ENCODE peak calls at places on chromosomes 12 and 14, in nine cellular contexts. C is coronary artery, N is AG04450, T is GM18507, R is smooth muscle cell of the brain vasculature, J is OCI-LY7, X is EH, U is mesendoderm, Y is vagina. P is an unnamed sample.

GRCh38 chr12:123478069-123478468 is 20.1 kb downstream of the SNRNP35 start:
- DNase-seq in Y (no peak), T (no peak), R (no peak), X (no peak), N (no peak), C (no peak), U (no peak), J (no peak), P (no peak)

GRCh38 chr12:1126089-1126488 is 135.1 kb downstream of the ERC1 start:
- DNase-seq in R (no peak), X (no peak), Y (no peak), T (peak), U (no peak), J (no peak), N (no peak), C (no peak), P (no peak)

GRCh38 chr12:2785017-2785416 is 9.8 kb upstream of the FKBP4 start:
- DNase-seq in T (no peak), Y (no peak), N (no peak), R (no peak), U (no peak), X (no peak), C (no peak), J (no peak), P (no peak)

GRCh38 chr12:1993341-1993740 is 10.9 kb downstream of the DCP1B start:
- DNase-seq in N (peak), C (no peak), Y (no peak), R (no peak), T (no peak), J (no peak), X (peak), U (no peak), P (peak)

GRCh38 chr12:64650762-64651161 is 40.5 kb downstream of the RASSF3 start:
- DNase-seq in R (no peak), T (no peak), X (peak), C (no peak), N (no peak), J (no peak), Y (no peak), U (no peak), P (no peak)

GRCh38 chr12:5904969-5905368 is 40.1 kb downstream of the ANO2 start:
- DNase-seq in C (no peak), T (no peak), J (no peak), Y (peak), R (no peak), X (no peak), U (no peak), N (no peak), P (no peak)

GRCh38 chr12:132720606-132721005 is 10.0 kb downstream of the PGAM5 start:
- DNase-seq in R (no peak), X (no peak), Y (no peak), N (no peak), U (no peak), C (no peak), J (no peak), T (no peak), P (no peak)

GRCh38 chr14:75011356-75012097 is 8.8 kb downstream of the EIF2B2 start:
- DNase-seq in U (no peak), Y (no peak), J (no peak), X (peak), T (no peak), N (no peak), R (no peak), C (no peak), P (peak)

GRCh38 chr12:88578821-88579518 is 1.3 kb downstream of the KITLG start:
- DNase-seq in N (no peak), T (no peak), R (no peak), C (no peak), X (peak), J (no peak), U (peak), Y (no peak), P (peak)

GRCh38 chr12:106082216-106083175 is 56.3 kb downstream of the NUAK1 start:
- DNase-seq in Y (no peak), N (no peak), J (no peak), T (no peak), C (no peak), R (peak), X (peak), U (no peak), P (peak)

GRCh38 chr14:36009643-36010042 is 166.9 kb downstream of the PTCSC3 start:
- DNase-seq in U (no peak), X (no peak), R (no peak), T (no peak), N (no peak), Y (no peak), C (no peak), J (no peak), P (no peak)

GRCh38 chr12:53744730-53745129 is 7.0 kb downstream of the CISTR start:
- DNase-seq in N (no peak), Y (no peak), C (no peak), J (no peak), U (no peak), R (no peak), X (no peak), T (no peak), P (no peak)

GRCh38 chr12:69660164-69660863 is 38.8 kb downstream of the BEST3 start:
- DNase-seq in C (no peak), U (no peak), T (no peak), R (no peak), Y (no peak), J (no peak), X (no peak), N (no peak), P (no peak)

GRCh38 chr12:88896958-88897357 is 316.7 kb upstream of the KITLG start:
- DNase-seq in J (no peak), R (no peak), Y (no peak), N (peak), C (no peak), U (peak), X (peak), T (no peak), P (no peak)

GRCh38 chr12:131208425-131208824 is 254.7 kb downstream of the ADGRD1 start:
- DNase-seq in N (no peak), J (no peak), U (no peak), X (no peak), Y (no peak), T (no peak), C (no peak), R (no peak), P (no peak)

GRCh38 chr12:69392146-69392928 is 32.8 kb downstream of the YEATS4 start:
- DNase-seq in Y (no peak), X (peak), C (no peak), T (no peak), U (no peak), R (no peak), J (no peak), N (no peak), P (peak)

GRCh38 chr12:9673404-9674225 is 4.1 kb downstream of the CLEC2D start:
- DNase-seq in X (peak), N (peak), J (peak), C (no peak), U (peak), T (no peak), R (peak), Y (no peak), P (peak)

P was measured in MV-4-11.